ENCODE peak calls at places on chromosomes 12 and 14, in eight cellular contexts. M is ovary; B is tibial nerve; Q is vagina; R is suprapubic skin; Y is CD8-positive, alpha-beta T cell; W is HCT116; Z is colonic mucosa. T is an unnamed sample. For H3K4me1, the result is how much of the 10 kb centered on the place peaks cover.

GRCh38 chr12:81095470-81096232 is 17.8 kb downstream of the ACSS3 start:
- DNase-seq in Q (no peak), W (no peak), Y (no peak), R (no peak), Z (no peak), M (no peak), B (no peak), T (no peak)

GRCh38 chr12:45934956-45935355 is 55.4 kb downstream of the SCAF11 start:
- DNase-seq in Q (no peak), Z (no peak), Y (no peak), W (no peak), M (no peak), R (no peak), B (no peak), T (no peak)

GRCh38 chr12:111404362-111405148 is 1.2 kb upstream of the SH2B3 start:
- DNase-seq in B (no peak), M (peak), Q (no peak), W (no peak), Y (peak), Z (peak), R (no peak), T (no peak)

GRCh38 chr14:77682158-77682553 is 25.7 kb downstream of the ALKBH1 start:
- DNase-seq in Y (no peak), B (no peak), Z (no peak), R (no peak), W (no peak), Q (no peak), M (no peak), T (no peak)

GRCh38 chr14:31024577-31025334 is 693 bp upstream of the AP4S1 start:
- DNase-seq in R (no peak), W (no peak), Z (no peak), Q (no peak), M (no peak), B (no peak), Y (no peak), T (no peak)

GRCh38 chr14:100398044-100398443 is 74.9 kb downstream of the SLC25A47 start:
- DNase-seq in M (no peak), Q (no peak), W (no peak), B (no peak), Y (no peak), R (no peak), Z (peak), T (no peak)

GRCh38 chr12:109421355-109422087 is 55.6 kb downstream of the KCTD10 start:
- DNase-seq in Q (no peak), R (no peak), Z (no peak), Y (no peak), M (no peak), W (no peak), B (no peak), T (no peak)

GRCh38 chr12:11653215-11653753 is 3.8 kb downstream of the ETV6 start:
- DNase-seq in Z (no peak), M (no peak), B (no peak), Y (peak), W (no peak), Q (no peak), R (no peak), T (no peak)

GRCh38 chr14:101222362-101223090 is 319.0 kb upstream of the RTL1 start:
- DNase-seq in B (no peak), R (peak), M (no peak), Y (no peak), Q (peak), W (no peak), Z (peak), T (peak)

GRCh38 chr14:21723431-21724045 is 49.9 kb upstream of the OR4E1 start:
- DNase-seq in M (no peak), W (peak), R (no peak), Y (peak), Z (peak), Q (no peak), B (no peak), T (no peak)

GRCh38 chr14:27427796-27428195 is 830.0 kb upstream of the NOVA1 start:
- DNase-seq in R (no peak), Y (no peak), Z (no peak), B (no peak), Q (no peak), W (no peak), M (no peak), T (no peak)

GRCh38 chr12:132322206-132323132 is 6.9 kb downstream of the GALNT9 start:
- DNase-seq in Y (no peak), Q (no peak), M (no peak), R (no peak), W (no peak), B (no peak), Z (no peak), T (no peak)

GRCh38 chr12:95337176-95337575 is 119.6 kb downstream of the VEZT start:
- DNase-seq in W (no peak), Q (no peak), Y (no peak), M (no peak), B (no peak), R (no peak), Z (no peak), T (no peak)
- H3K4me1 ChIP-seq in W (under half), Q (under half), Y (under half), M (under half), B (under half), R (under half), Z (under half), T (under half)

GRCh38 chr12:89799316-89799715 is 90.7 kb upstream of the ATP2B1 start:
- DNase-seq in B (no peak), M (no peak), Q (no peak), Y (no peak), Z (no peak), R (no peak), W (no peak), T (no peak)
- H3K4me1 ChIP-seq in B (under half), M (under half), Q (under half), Y (under half), Z (under half), R (under half), W (under half), T (under half)

DNA sequence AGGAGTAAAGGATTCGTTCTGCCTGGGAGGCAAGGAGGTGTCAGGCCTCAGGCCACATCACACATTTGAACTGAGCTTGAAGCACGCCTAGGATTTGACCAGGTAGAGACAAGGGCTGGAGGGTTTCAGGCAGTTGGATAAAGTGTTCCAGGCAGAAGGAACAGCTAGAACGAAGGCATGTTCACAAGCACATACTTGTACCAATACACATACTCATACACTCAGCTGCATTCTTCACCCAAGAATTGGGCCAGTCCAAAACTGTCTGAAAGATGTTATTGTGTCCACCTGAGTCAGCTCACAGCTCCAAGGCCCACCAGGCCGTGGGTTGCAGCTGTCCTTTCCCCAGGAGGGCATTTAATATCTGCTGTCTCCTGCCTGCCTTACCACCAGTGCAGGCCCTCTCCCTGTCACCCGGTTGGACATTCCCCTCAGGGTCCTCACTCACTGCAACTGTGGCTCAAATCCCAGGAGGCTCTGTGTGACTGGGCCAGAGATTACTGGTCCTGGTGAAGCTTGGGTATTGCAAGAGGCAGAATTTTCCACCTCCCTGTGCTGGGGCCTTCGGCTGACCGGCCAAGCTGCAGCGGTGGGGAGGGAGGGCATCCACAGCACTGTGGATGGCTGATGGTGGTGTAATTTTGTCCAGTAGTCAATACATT is 12.8 kb upstream of the AQP2 start:
- DNase-seq in W (no peak), M (no peak), Y (no peak), R (no peak), Z (no peak), B (no peak), Q (no peak), T (no peak)
- H3K4me1 ChIP-seq in W (under half), M (under half), Y (under half), R (under half), Z (under half), B (under half), Q (under half), T (under half)

GRCh38 chr12:69240625-69240984 is 1.2 kb downstream of the CPSF6 start:
- DNase-seq in Q (no peak), Y (peak), W (no peak), M (no peak), B (no peak), R (no peak), Z (no peak), T (no peak)

GRCh38 chr12:69241444-69242092 is 2.2 kb downstream of the CPSF6 start:
- DNase-seq in Y (no peak), B (no peak), R (no peak), W (no peak), M (no peak), Z (no peak), Q (no peak), T (no peak)

GRCh38 chr12:69238589-69239285 is 632 bp upstream of the CPSF6 start:
- DNase-seq in W (no peak), Z (no peak), B (no peak), R (no peak), Y (no peak), M (no peak), Q (no peak), T (no peak)

GRCh38 chr12:69239286-69239921 is at the start of gene CPSF6:
- DNase-seq in R (peak), B (peak), W (peak), Q (no peak), Y (peak), Z (peak), M (peak), T (peak)

GRCh38 chr12:69239922-69240624 is 704 bp downstream of the CPSF6 start:
- DNase-seq in Y (peak), Q (no peak), Z (peak), B (peak), R (peak), M (peak), W (no peak), T (peak)
- H3K4me1 ChIP-seq in Y (under half), Q (under half), Z (under half), B (under half), R (under half), M (under half), W (under half), T (under half)